ENCODE peak calls at places on chromosomes 2 and 18, in five cellular contexts. One of them, this sample, is unnamed.

GRCh38 chr2:29878898-29879297 is 42.5 kb downstream of the ALK start:
- DNase-seq in GM23248: peak; percentile 23
- DNase-seq in tibial artery: no peak
- DNase-seq in PC-9: no peak
- DNase-seq in small intestine: peak; percentile 17
- DNase-seq in this sample: peak; percentile 38

GRCh38 chr2:120600335-120600734 is 135.3 kb upstream of the GLI2 start:
- DNase-seq in GM23248: no peak
- DNase-seq in tibial artery: no peak
- DNase-seq in PC-9: no peak
- DNase-seq in small intestine: no peak
- DNase-seq in this sample: no peak

GRCh38 chr2:217993055-217993645 is 9.6 kb downstream of the TNS1 start:
- DNase-seq in GM23248: peak; percentile 59
- DNase-seq in tibial artery: no peak
- DNase-seq in PC-9: no peak
- DNase-seq in small intestine: no peak
- DNase-seq in this sample: no peak

GRCh38 chr2:197311521-197312033 is 997 bp upstream of the ANKRD44 start:
- DNase-seq in GM23248: peak; percentile 46
- DNase-seq in tibial artery: no peak
- DNase-seq in PC-9: peak; percentile 5
- DNase-seq in small intestine: no peak
- DNase-seq in this sample: no peak

GRCh38 chr2:113370478-113371091 is 66.9 kb upstream of the ZNG1B start:
- DNase-seq in GM23248: peak; percentile 83
- DNase-seq in tibial artery: peak; percentile 58
- DNase-seq in PC-9: peak; percentile 69
- DNase-seq in small intestine: peak; percentile 83
- DNase-seq in this sample: peak; percentile 86

GRCh38 chr18:44725300-44726096 is 44.8 kb downstream of the SETBP1 start:
- DNase-seq in GM23248: peak; percentile 90
- DNase-seq in tibial artery: peak; percentile 49
- DNase-seq in PC-9: no peak
- DNase-seq in small intestine: peak; percentile 54
- DNase-seq in this sample: no peak

GRCh38 chr2:240586919-240587800 is 626 bp downstream of the CAPN10 start:
- DNase-seq in GM23248: peak; percentile 61
- DNase-seq in tibial artery: peak; percentile 37
- DNase-seq in PC-9: peak; percentile 62
- DNase-seq in small intestine: peak; percentile 50
- DNase-seq in this sample: peak; percentile 59

GRCh38 chr18:80191264-80191663 is 56.0 kb downstream of the PARD6G start:
- DNase-seq in GM23248: no peak
- DNase-seq in tibial artery: no peak
- DNase-seq in PC-9: no peak
- DNase-seq in small intestine: no peak
- DNase-seq in this sample: no peak

GRCh38 chr2:18001671-18002070 is 123.2 kb downstream of the KCNS3 start:
- DNase-seq in GM23248: no peak
- DNase-seq in tibial artery: no peak
- DNase-seq in PC-9: no peak
- DNase-seq in small intestine: no peak
- DNase-seq in this sample: peak; percentile 13

GRCh38 chr2:153232474-153232873 is 246.1 kb downstream of the RPRM start:
- DNase-seq in GM23248: no peak
- DNase-seq in tibial artery: no peak
- DNase-seq in PC-9: peak; percentile 8
- DNase-seq in small intestine: no peak
- DNase-seq in this sample: no peak

GRCh38 chr2:176768185-176768584 is 444.4 kb upstream of the HNRNPA3 start:
- DNase-seq in GM23248: no peak
- DNase-seq in tibial artery: no peak
- DNase-seq in PC-9: no peak
- DNase-seq in small intestine: peak; percentile 44
- DNase-seq in this sample: peak; percentile 17

GRCh38 chr2:66578067-66578852 is 143.3 kb downstream of the MEIS1 start:
- DNase-seq in GM23248: no peak
- DNase-seq in tibial artery: no peak
- DNase-seq in PC-9: no peak
- DNase-seq in small intestine: no peak
- DNase-seq in this sample: no peak

GRCh38 chr2:242015366-242016065 is 146.0 kb downstream of the RTP5 start:
- DNase-seq in GM23248: no peak
- DNase-seq in tibial artery: no peak
- DNase-seq in PC-9: no peak
- DNase-seq in small intestine: no peak
- DNase-seq in this sample: no peak

GRCh38 chr2:11344956-11345671 is 678 bp upstream of the ROCK2 start:
- DNase-seq in GM23248: peak; percentile 85
- DNase-seq in tibial artery: peak; percentile 87
- DNase-seq in PC-9: peak; percentile 58
- DNase-seq in small intestine: peak; percentile 91
- DNase-seq in this sample: peak; percentile 76

GRCh38 chr18:44599409-44599808 is 81.3 kb upstream of the SETBP1 start:
- DNase-seq in GM23248: peak; percentile 88
- DNase-seq in tibial artery: peak; percentile 38
- DNase-seq in PC-9: no peak
- DNase-seq in small intestine: no peak
- DNase-seq in this sample: no peak

GRCh38 chr2:73292906-73293533 is 328 bp downstream of the EGR4 start:
- DNase-seq in GM23248: no peak
- DNase-seq in tibial artery: no peak
- DNase-seq in PC-9: no peak
- DNase-seq in small intestine: no peak
- DNase-seq in this sample: no peak

GRCh38 chr18:23810396-23810795 is 121.1 kb downstream of the LAMA3 start:
- DNase-seq in GM23248: no peak
- DNase-seq in tibial artery: no peak
- DNase-seq in PC-9: no peak
- DNase-seq in small intestine: peak; percentile 29
- DNase-seq in this sample: no peak

GRCh38 chr2:119283873-119284331 is 60.3 kb downstream of the STEAP3 start:
- DNase-seq in GM23248: peak; percentile 98
- DNase-seq in tibial artery: peak; percentile 74
- DNase-seq in PC-9: peak; percentile 82
- DNase-seq in small intestine: no peak
- DNase-seq in this sample: peak; percentile 45

GRCh38 chr2:84846732-84847131 is 34.2 kb downstream of the TRABD2A start:
- DNase-seq in GM23248: peak; percentile 56
- DNase-seq in tibial artery: no peak
- DNase-seq in PC-9: no peak
- DNase-seq in small intestine: peak; percentile 73
- DNase-seq in this sample: no peak

GRCh38 chr18:43705850-43706249 is 428.6 kb upstream of the SYT4 start:
- DNase-seq in GM23248: no peak
- DNase-seq in tibial artery: no peak
- DNase-seq in PC-9: no peak
- DNase-seq in small intestine: no peak
- DNase-seq in this sample: no peak

GRCh38 chr2:70086278-70086837 is 919 bp upstream of the PCBP1 start:
- DNase-seq in GM23248: peak; percentile 93
- DNase-seq in tibial artery: peak; percentile 84
- DNase-seq in PC-9: no peak
- DNase-seq in small intestine: peak; percentile 56
- DNase-seq in this sample: peak; percentile 82

GRCh38 chr18:5895886-5896740 is 791 bp upstream of the TMEM200C start:
- DNase-seq in GM23248: peak; percentile 39
- DNase-seq in tibial artery: no peak
- DNase-seq in PC-9: no peak
- DNase-seq in small intestine: no peak
- DNase-seq in this sample: no peak

GRCh38 chr2:225466891-225467604 is 67.5 kb downstream of the NYAP2 start:
- DNase-seq in GM23248: no peak
- DNase-seq in tibial artery: no peak
- DNase-seq in PC-9: peak; percentile 90
- DNase-seq in small intestine: peak; percentile 66
- DNase-seq in this sample: no peak

GRCh38 chr2:96330407-96330806 is 5.2 kb upstream of the NCAPH start:
- DNase-seq in GM23248: peak; percentile 70
- DNase-seq in tibial artery: no peak
- DNase-seq in PC-9: peak; percentile 22
- DNase-seq in small intestine: no peak
- DNase-seq in this sample: no peak

GRCh38 chr2:132757002-132757598 is 87.1 kb upstream of the LYPD1 start:
- DNase-seq in GM23248: no peak
- DNase-seq in tibial artery: no peak
- DNase-seq in PC-9: no peak
- DNase-seq in small intestine: no peak
- DNase-seq in this sample: no peak

GRCh38 chr2:200199576-200200263 is 106.8 kb upstream of the SPATS2L start:
- DNase-seq in GM23248: no peak
- DNase-seq in tibial artery: no peak
- DNase-seq in PC-9: peak; percentile 22
- DNase-seq in small intestine: no peak
- DNase-seq in this sample: peak; percentile 93

GRCh38 chr2:68413466-68413865 is 48.4 kb downstream of the PLEK start:
- DNase-seq in GM23248: no peak
- DNase-seq in tibial artery: no peak
- DNase-seq in PC-9: no peak
- DNase-seq in small intestine: no peak
- DNase-seq in this sample: no peak

GRCh38 chr2:80328033-80328635 is 23.6 kb upstream of the LRRTM1 start:
- DNase-seq in GM23248: no peak
- DNase-seq in tibial artery: no peak
- DNase-seq in PC-9: no peak
- DNase-seq in small intestine: no peak
- DNase-seq in this sample: no peak

DNA sequence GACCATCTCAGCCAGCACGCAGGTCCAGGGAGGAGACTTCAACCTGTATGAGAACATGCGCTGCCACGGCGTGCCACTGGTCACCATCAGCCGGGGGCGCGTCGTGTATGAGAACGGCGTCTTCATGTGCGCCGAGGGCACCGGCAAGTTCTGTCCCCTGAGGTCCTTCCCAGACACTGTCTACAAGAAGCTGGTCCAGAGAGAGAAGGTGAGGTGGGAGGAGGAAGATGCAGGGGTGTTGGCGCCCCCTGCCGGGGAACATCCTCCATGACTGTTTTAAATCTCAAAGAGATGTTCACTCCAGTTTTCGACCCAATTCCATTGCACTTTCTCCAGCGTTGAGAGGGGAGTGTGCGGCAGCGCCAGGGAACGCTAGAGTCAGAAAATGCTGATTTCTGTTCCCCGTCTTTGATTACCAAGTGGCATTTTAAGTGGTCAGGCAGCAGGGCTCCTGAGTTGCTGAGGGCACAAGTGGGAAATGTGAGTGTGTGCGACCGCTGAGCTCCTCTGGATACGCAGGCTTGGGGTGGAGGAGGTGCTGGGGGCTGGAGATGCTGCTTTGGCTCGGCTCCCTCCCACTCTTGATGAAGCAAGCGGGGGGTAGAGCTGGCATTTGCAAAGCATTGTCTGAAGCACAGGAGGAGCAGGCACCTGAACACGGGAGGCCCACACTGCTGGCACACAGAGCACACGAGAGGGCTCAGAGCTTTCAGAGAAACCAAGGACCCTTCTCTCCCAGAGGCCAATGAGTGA is 27.7 kb upstream of the MAPRE3 start:
- DNase-seq in GM23248: peak; percentile 64
- DNase-seq in tibial artery: peak; percentile 52
- DNase-seq in PC-9: peak; percentile 44
- DNase-seq in small intestine: peak; percentile 51
- DNase-seq in this sample: peak; percentile 60
- H3K27ac ChIP-seq in GM23248: no peak overlapping the region
- H3K27ac ChIP-seq in tibial artery: no peak overlapping the region
- H3K27ac ChIP-seq in PC-9: no peak overlapping the region
- H3K27ac ChIP-seq in small intestine: no peak overlapping the region
- H3K27ac ChIP-seq in this sample: no peak overlapping the region

DNA sequence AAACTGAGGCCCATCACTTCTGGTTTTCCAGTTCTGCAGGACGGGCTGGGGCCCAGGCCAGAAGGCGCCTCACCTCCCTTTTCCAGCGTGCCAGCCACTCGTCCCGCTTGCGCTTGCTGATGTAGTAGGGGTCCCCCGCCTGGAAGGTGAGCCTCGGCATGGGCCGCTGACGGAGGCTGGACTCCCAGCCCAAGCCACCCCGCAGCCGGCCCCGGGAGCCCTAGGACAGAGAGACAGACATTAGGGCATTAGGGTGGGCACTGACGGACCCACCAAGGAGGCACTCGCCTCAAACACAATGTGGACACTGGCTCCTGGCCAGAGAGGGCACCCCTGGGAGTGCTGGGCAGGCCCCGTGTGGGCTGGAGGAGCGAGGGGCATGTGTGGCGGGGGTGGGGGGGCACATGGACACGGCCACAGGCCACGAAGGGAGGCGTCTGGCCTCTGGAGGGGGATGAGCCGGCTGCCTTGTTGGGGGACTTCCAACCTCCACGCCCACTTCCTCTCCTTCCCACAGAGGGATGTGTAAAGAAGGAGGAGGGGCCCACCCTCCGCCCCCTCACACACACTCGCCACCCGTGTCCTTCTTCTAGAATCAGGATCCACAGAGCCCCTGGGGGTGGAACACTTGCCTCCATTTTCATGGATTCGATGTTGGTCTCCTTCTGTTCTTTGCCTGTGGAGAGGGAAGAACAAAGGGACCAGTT is 66.7 kb downstream of the DNMT3A start:
- DNase-seq in GM23248: no peak
- DNase-seq in tibial artery: no peak
- DNase-seq in PC-9: no peak
- DNase-seq in small intestine: no peak
- DNase-seq in this sample: no peak
- H3K4me1 ChIP-seq in GM23248: no peaks in the 10 kb centered on the region
- H3K4me1 ChIP-seq in tibial artery: no peaks in the 10 kb centered on the region
- H3K4me1 ChIP-seq in PC-9: no peaks in the 10 kb centered on the region
- H3K4me1 ChIP-seq in small intestine: peaks cover 3% of the 10 kb centered on the region
- H3K4me1 ChIP-seq in this sample: peaks cover 25% of the 10 kb centered on the region

GRCh38 chr2:181517685-181518301 is 60.6 kb downstream of the ITGA4 start:
- DNase-seq in GM23248: no peak
- DNase-seq in tibial artery: no peak
- DNase-seq in PC-9: peak; percentile 8
- DNase-seq in small intestine: peak; percentile 1
- DNase-seq in this sample: no peak
- H3K27ac ChIP-seq in GM23248: no peak overlapping the region
- H3K27ac ChIP-seq in tibial artery: no peak overlapping the region
- H3K27ac ChIP-seq in PC-9: no peak overlapping the region
- H3K27ac ChIP-seq in small intestine: no peak overlapping the region
- H3K27ac ChIP-seq in this sample: no peak overlapping the region

GRCh38 chr2:203800783-203801182 is 66.8 kb upstream of the CTLA4 start:
- DNase-seq in GM23248: no peak
- DNase-seq in tibial artery: no peak
- DNase-seq in PC-9: no peak
- DNase-seq in small intestine: no peak
- DNase-seq in this sample: no peak

GRCh38 chr2:203797363-203798111 is 70.0 kb upstream of the CTLA4 start:
- DNase-seq in GM23248: peak; percentile 69
- DNase-seq in tibial artery: no peak
- DNase-seq in PC-9: no peak
- DNase-seq in small intestine: no peak
- DNase-seq in this sample: no peak

GRCh38 chr2:203798296-203799157 is 69.0 kb upstream of the CTLA4 start:
- DNase-seq in GM23248: no peak
- DNase-seq in tibial artery: no peak
- DNase-seq in PC-9: no peak
- DNase-seq in small intestine: no peak
- DNase-seq in this sample: no peak

GRCh38 chr2:203802277-203803045 is 65.1 kb upstream of the CTLA4 start:
- DNase-seq in GM23248: peak; percentile 97
- DNase-seq in tibial artery: no peak
- DNase-seq in PC-9: no peak
- DNase-seq in small intestine: no peak
- DNase-seq in this sample: no peak

GRCh38 chr2:203799905-203800304 is 67.7 kb upstream of the CTLA4 start:
- DNase-seq in GM23248: no peak
- DNase-seq in tibial artery: no peak
- DNase-seq in PC-9: no peak
- DNase-seq in small intestine: no peak
- DNase-seq in this sample: no peak
- H3K4me1 ChIP-seq in GM23248: peaks cover 53% of the 10 kb centered on the region
- H3K4me1 ChIP-seq in tibial artery: no peaks in the 10 kb centered on the region
- H3K4me1 ChIP-seq in PC-9: no peaks in the 10 kb centered on the region
- H3K4me1 ChIP-seq in small intestine: no peaks in the 10 kb centered on the region
- H3K4me1 ChIP-seq in this sample: peaks cover 25% of the 10 kb centered on the region

This sample was measured in SJCRH30.